ENCODE peak calls at places on chromosomes 6 and 20, in six cellular contexts. One of them, this sample, is unnamed.

GRCh38 chr6:27250955-27251671 is 3.6 kb downstream of the PRSS16 start:
- DNase-seq in spleen: peak
- DNase-seq in Peyer's patch: peak
- DNase-seq in erythroblast: peak
- DNase-seq in heart left ventricle: no peak
- DNase-seq in H54: peak
- DNase-seq in this sample: no peak

GRCh38 chr6:12350644-12351173 is 60.5 kb downstream of the EDN1 start:
- DNase-seq in H54: no peak
- DNase-seq in spleen: no peak
- DNase-seq in Peyer's patch: no peak
- DNase-seq in heart left ventricle: no peak
- DNase-seq in erythroblast: no peak
- DNase-seq in this sample: no peak

GRCh38 chr20:38600057-38600456 is 1.6 kb upstream of the ARHGAP40 start:
- DNase-seq in erythroblast: no peak
- DNase-seq in H54: no peak
- DNase-seq in spleen: no peak
- DNase-seq in Peyer's patch: no peak
- DNase-seq in heart left ventricle: no peak
- DNase-seq in this sample: no peak

GRCh38 chr20:48294942-48295341 is 509.7 kb upstream of the SULF2 start:
- DNase-seq in Peyer's patch: no peak
- DNase-seq in heart left ventricle: no peak
- DNase-seq in H54: no peak
- DNase-seq in spleen: no peak
- DNase-seq in erythroblast: no peak
- DNase-seq in this sample: no peak

GRCh38 chr6:144335914-144336313 is 50.8 kb downstream of the UTRN start:
- DNase-seq in heart left ventricle: no peak
- DNase-seq in spleen: peak
- DNase-seq in H54: no peak
- DNase-seq in erythroblast: no peak
- DNase-seq in Peyer's patch: peak
- DNase-seq in this sample: no peak

GRCh38 chr20:20233041-20233514 is 134.8 kb upstream of the INSM1 start:
- DNase-seq in heart left ventricle: no peak
- DNase-seq in H54: no peak
- DNase-seq in Peyer's patch: no peak
- DNase-seq in spleen: no peak
- DNase-seq in erythroblast: no peak
- DNase-seq in this sample: no peak

GRCh38 chr6:162151050-162151658 is 576.4 kb downstream of the PRKN start:
- DNase-seq in heart left ventricle: no peak
- DNase-seq in erythroblast: no peak
- DNase-seq in Peyer's patch: no peak
- DNase-seq in H54: no peak
- DNase-seq in spleen: no peak
- DNase-seq in this sample: no peak

GRCh38 chr6:71248306-71248705 is 40.3 kb upstream of the OGFRL1 start:
- DNase-seq in H54: peak
- DNase-seq in erythroblast: no peak
- DNase-seq in heart left ventricle: no peak
- DNase-seq in Peyer's patch: no peak
- DNase-seq in spleen: no peak
- DNase-seq in this sample: no peak

GRCh38 chr6:31971279-31971992 is 502 bp downstream of the DXO start:
- DNase-seq in H54: no peak
- DNase-seq in erythroblast: no peak
- DNase-seq in Peyer's patch: no peak
- DNase-seq in heart left ventricle: no peak
- DNase-seq in spleen: peak
- DNase-seq in this sample: no peak

GRCh38 chr20:37881601-37882343 is 21.2 kb upstream of the VSTM2L start:
- DNase-seq in H54: no peak
- DNase-seq in erythroblast: no peak
- DNase-seq in Peyer's patch: no peak
- DNase-seq in spleen: no peak
- DNase-seq in heart left ventricle: no peak
- DNase-seq in this sample: no peak

GRCh38 chr20:32580970-32581838 is 3.9 kb downstream of the NOL4L start:
- DNase-seq in erythroblast: peak
- DNase-seq in heart left ventricle: no peak
- DNase-seq in H54: no peak
- DNase-seq in spleen: peak
- DNase-seq in Peyer's patch: no peak
- DNase-seq in this sample: no peak

GRCh38 chr6:102553214-102553613 is 1159.7 kb downstream of the GRIK2 start:
- DNase-seq in erythroblast: no peak
- DNase-seq in H54: no peak
- DNase-seq in Peyer's patch: no peak
- DNase-seq in heart left ventricle: no peak
- DNase-seq in spleen: no peak
- DNase-seq in this sample: no peak

GRCh38 chr20:57894522-57894921 is 184.7 kb upstream of the PMEPA1 start:
- DNase-seq in erythroblast: no peak
- DNase-seq in spleen: no peak
- DNase-seq in H54: no peak
- DNase-seq in heart left ventricle: no peak
- DNase-seq in Peyer's patch: no peak
- DNase-seq in this sample: no peak

GRCh38 chr6:32370510-32370909 is 1.2 kb downstream of the TSBP1 start:
- DNase-seq in heart left ventricle: no peak
- DNase-seq in H54: no peak
- DNase-seq in erythroblast: no peak
- DNase-seq in Peyer's patch: no peak
- DNase-seq in spleen: no peak
- DNase-seq in this sample: no peak

GRCh38 chr6:29447670-29448069 is 8.6 kb downstream of the OR10C1 start:
- DNase-seq in heart left ventricle: no peak
- DNase-seq in H54: peak
- DNase-seq in Peyer's patch: no peak
- DNase-seq in spleen: no peak
- DNase-seq in erythroblast: no peak
- DNase-seq in this sample: no peak

GRCh38 chr6:166692723-166693302 is 65.8 kb upstream of the RPS6KA2 start:
- DNase-seq in erythroblast: no peak
- DNase-seq in Peyer's patch: no peak
- DNase-seq in heart left ventricle: no peak
- DNase-seq in spleen: no peak
- DNase-seq in H54: no peak
- DNase-seq in this sample: no peak

GRCh38 chr6:158958504-158959386 is 41.3 kb downstream of the RSPH3 start:
- DNase-seq in heart left ventricle: no peak
- DNase-seq in H54: no peak
- DNase-seq in spleen: no peak
- DNase-seq in erythroblast: no peak
- DNase-seq in Peyer's patch: peak
- DNase-seq in this sample: no peak

GRCh38 chr6:53628354-53629119 is 37.0 kb downstream of the KLHL31 start:
- DNase-seq in spleen: no peak
- DNase-seq in Peyer's patch: no peak
- DNase-seq in H54: no peak
- DNase-seq in erythroblast: no peak
- DNase-seq in heart left ventricle: no peak
- DNase-seq in this sample: no peak

GRCh38 chr6:21271431-21272155 is 322.0 kb upstream of the SOX4 start:
- DNase-seq in erythroblast: no peak
- DNase-seq in spleen: no peak
- DNase-seq in Peyer's patch: no peak
- DNase-seq in H54: no peak
- DNase-seq in heart left ventricle: no peak
- DNase-seq in this sample: no peak

GRCh38 chr6:26216886-26217713 is 129.9 kb downstream of the HFE start:
- DNase-seq in spleen: peak
- DNase-seq in H54: no peak
- DNase-seq in Peyer's patch: peak
- DNase-seq in erythroblast: peak
- DNase-seq in heart left ventricle: peak
- DNase-seq in this sample: no peak
- TF ChIP-seq POLR2A in spleen: peak
- TF ChIP-seq POLR2A in H54: peak
- TF ChIP-seq POLR2A in Peyer's patch: no peak
- TF ChIP-seq POLR2A in erythroblast: peak
- TF ChIP-seq POLR2A in heart left ventricle: no peak
- TF ChIP-seq POLR2A in this sample: peak

DNA sequence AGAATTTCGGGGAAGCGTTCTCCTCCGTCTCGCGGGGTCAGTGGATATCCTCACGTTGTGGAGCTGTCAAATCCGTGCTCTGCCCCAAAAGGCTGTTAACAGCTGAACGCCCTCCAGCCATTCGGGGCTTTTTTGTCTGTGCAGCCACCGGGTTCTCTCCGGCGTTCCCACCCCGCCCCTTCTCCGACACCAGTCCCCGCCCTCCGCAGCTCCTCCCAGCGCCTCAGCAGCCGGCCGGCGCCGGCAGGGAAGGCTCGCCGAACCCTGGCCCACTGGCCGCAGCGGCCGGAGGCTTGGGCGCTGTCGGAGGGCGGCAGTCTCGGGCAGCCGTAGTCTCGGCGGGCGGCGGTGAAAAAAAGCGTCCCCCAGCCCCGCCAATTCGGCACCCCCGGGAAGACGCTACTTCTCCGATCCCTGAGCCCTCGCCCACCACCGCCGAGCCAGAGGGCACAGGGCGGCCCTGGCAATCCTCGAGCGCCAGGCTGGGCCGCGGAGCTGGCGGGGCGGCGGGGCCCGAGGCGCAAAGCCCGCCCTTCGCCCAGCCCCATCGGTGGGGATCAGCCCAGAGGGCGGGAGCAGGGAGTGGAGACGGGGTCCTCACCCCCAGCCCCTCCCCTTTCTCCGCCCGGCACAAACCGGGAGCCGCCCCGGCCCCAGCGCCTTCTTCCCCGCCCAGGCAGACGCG is at the start of gene SESN1:
- DNase-seq in H54: peak
- DNase-seq in spleen: peak
- DNase-seq in Peyer's patch: peak
- DNase-seq in erythroblast: peak
- DNase-seq in heart left ventricle: peak
- DNase-seq in this sample: peak
- TF ChIP-seq POLR2A in H54: peak
- TF ChIP-seq POLR2A in spleen: peak
- TF ChIP-seq POLR2A in Peyer's patch: peak
- TF ChIP-seq POLR2A in erythroblast: peak
- TF ChIP-seq POLR2A in heart left ventricle: peak
- TF ChIP-seq POLR2A in this sample: no peak

DNA sequence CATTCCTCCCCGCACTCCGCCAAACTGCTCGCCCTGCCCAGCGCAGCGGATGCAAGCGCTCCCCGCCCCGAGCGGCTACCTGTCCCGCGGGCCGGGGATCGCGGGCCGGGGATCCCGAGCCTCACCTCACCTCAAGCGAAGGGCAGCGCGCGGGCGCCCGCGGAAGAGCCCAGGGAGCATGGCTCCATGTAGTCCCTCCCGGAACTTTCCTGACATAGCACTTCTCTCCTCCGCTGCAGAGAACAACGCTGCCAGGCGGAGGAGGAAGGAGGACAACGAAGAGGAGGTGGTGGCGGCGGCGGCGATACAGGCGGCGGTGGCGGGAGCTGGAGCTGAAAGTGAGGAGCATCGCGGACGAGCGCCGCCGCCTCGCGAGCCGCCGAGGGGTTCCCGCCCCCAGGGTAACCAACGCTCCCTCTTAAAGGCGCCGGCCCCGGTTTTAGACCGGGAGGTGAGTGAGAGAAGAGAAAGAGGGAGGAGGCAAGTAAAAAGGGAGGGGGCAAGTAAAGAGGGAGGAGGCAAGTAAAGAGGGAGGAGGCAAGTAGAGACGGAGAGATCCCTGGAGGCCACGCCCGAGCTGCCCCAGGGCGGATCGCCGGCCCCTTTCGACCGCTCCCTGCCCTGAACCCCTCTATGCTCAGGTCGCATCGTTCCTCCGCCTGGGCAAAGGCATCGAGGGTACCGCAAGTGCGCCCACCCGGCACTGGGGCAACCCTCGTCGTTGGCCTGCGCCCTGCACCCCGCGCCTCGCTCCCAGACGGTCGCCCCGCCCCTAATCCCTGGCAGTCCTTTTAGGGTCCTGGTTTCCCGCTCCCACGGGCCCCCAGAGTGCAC is at the start of gene GPR63:
- DNase-seq in Peyer's patch: peak
- DNase-seq in erythroblast: peak
- DNase-seq in heart left ventricle: peak
- DNase-seq in spleen: peak
- DNase-seq in H54: peak
- DNase-seq in this sample: no peak
- TF ChIP-seq POLR2A in Peyer's patch: peak
- TF ChIP-seq POLR2A in erythroblast: peak
- TF ChIP-seq POLR2A in heart left ventricle: no peak
- TF ChIP-seq POLR2A in spleen: no peak
- TF ChIP-seq POLR2A in H54: peak
- TF ChIP-seq POLR2A in this sample: no peak

GRCh38 chr20:63291811-63292210 is 1.2 kb upstream of the COL20A1 start:
- DNase-seq in erythroblast: no peak
- DNase-seq in Peyer's patch: no peak
- DNase-seq in heart left ventricle: no peak
- DNase-seq in H54: no peak
- DNase-seq in spleen: no peak
- DNase-seq in this sample: no peak

GRCh38 chr20:63292292-63292701 is 689 bp upstream of the COL20A1 start:
- DNase-seq in Peyer's patch: no peak
- DNase-seq in spleen: no peak
- DNase-seq in erythroblast: no peak
- DNase-seq in heart left ventricle: no peak
- DNase-seq in H54: no peak
- DNase-seq in this sample: no peak

GRCh38 chr20:63290136-63290676 is 2.8 kb upstream of the COL20A1 start:
- DNase-seq in spleen: no peak
- DNase-seq in heart left ventricle: no peak
- DNase-seq in H54: no peak
- DNase-seq in erythroblast: no peak
- DNase-seq in Peyer's patch: no peak
- DNase-seq in this sample: no peak

GRCh38 chr20:63289311-63290135 is 3.5 kb upstream of the COL20A1 start:
- DNase-seq in Peyer's patch: no peak
- DNase-seq in H54: no peak
- DNase-seq in spleen: no peak
- DNase-seq in heart left ventricle: peak
- DNase-seq in erythroblast: no peak
- DNase-seq in this sample: no peak

DNA sequence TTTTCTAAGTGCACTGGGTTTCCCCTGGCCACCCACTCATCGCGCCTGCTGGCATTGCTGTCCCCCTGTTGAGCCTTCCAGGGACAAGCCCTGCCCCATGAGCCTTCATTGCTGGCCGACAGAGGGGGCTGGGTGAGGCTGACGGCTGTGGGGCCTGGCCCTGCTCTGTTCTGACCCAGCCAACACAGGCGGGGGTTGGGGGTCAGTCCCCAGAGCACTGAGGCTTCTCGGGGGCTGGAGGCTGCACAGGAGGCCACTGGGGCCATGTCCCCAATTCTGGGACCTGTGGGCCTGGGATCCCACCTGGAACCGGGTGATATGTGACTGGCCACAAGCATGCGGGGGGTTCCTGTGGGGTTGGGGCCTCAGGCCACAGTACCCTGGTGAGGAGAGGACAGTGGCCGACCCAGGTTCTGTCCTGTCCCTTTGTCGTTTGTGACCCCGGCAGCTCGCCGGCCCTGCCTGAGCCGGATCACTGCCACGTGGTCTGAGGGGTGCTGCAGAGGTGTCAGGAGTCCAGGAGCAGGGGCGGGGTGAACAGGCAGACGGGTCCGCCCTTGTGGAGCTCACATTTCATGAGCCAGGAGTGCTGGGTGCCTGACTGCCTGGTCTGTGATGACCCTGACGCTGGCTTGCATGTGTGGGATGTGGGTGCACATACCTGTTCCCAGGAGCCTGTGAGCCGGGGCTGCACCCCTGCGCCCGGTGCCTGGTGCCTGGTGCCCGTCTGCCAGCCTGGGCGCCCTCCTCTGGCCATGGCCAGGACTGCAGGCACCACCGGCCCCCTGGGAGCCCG is 2.1 kb upstream of the COL20A1 start:
- DNase-seq in Peyer's patch: peak
- DNase-seq in heart left ventricle: no peak
- DNase-seq in spleen: no peak
- DNase-seq in erythroblast: peak
- DNase-seq in H54: peak
- DNase-seq in this sample: no peak
- TF ChIP-seq POLR2A in Peyer's patch: no peak
- TF ChIP-seq POLR2A in heart left ventricle: no peak
- TF ChIP-seq POLR2A in spleen: no peak
- TF ChIP-seq POLR2A in erythroblast: no peak
- TF ChIP-seq POLR2A in H54: no peak
- TF ChIP-seq POLR2A in this sample: no peak